ENCODE peak calls at places on chromosome 15, in seven cellular contexts. D is activated CD8-positive, alpha-beta memory T cell treated with anti-CD3 and anti-CD28 coated beads for 48 hours; F is SK-N-SH; T is adrenal gland; Q is tibial nerve; X is AG09319; P is A172. B is an unnamed sample.

GRCh38 chr15:42593143-42593542 is 17.7 kb downstream of the STARD9 start:
- DNase-seq in D (no peak), X (no peak), T (no peak), P (no peak), Q (peak), F (no peak), B (no peak)

GRCh38 chr15:76994971-76995945 is at the start of gene PSTPIP1:
- DNase-seq in Q (no peak), X (no peak), D (no peak), P (no peak), F (peak), T (no peak), B (no peak)

GRCh38 chr15:83064859-83065258 is 2.2 kb downstream of the BTBD1 start:
- DNase-seq in P (no peak), X (no peak), Q (no peak), D (no peak), F (no peak), T (no peak), B (no peak)

GRCh38 chr15:86855962-86856361 is 776.3 kb downstream of the AGBL1 start:
- DNase-seq in D (no peak), P (no peak), T (no peak), X (no peak), F (peak), Q (no peak), B (no peak)

GRCh38 chr15:36798366-36798765 is 218.9 kb downstream of the CDIN1 start:
- DNase-seq in D (no peak), Q (no peak), X (no peak), T (no peak), F (no peak), P (peak), B (no peak)

GRCh38 chr15:58555168-58556027 is 123.6 kb downstream of the LIPC start:
- DNase-seq in P (no peak), Q (no peak), D (no peak), T (no peak), F (no peak), X (no peak), B (no peak)

GRCh38 chr15:72464251-72464650 is 9.9 kb upstream of the ARIH1 start:
- DNase-seq in Q (no peak), X (no peak), T (no peak), F (no peak), P (no peak), D (no peak), B (no peak)

GRCh38 chr15:93152264-93152884 is 63.4 kb upstream of the RGMA start:
- DNase-seq in D (no peak), F (no peak), P (no peak), T (no peak), Q (no peak), X (no peak), B (peak)

GRCh38 chr15:101052031-101052620 is 133.0 kb downstream of the LRRK1 start:
- DNase-seq in T (no peak), F (peak), Q (no peak), P (no peak), X (no peak), D (no peak), B (no peak)

GRCh38 chr15:29727871-29728270 is 94.4 kb downstream of the TJP1 start:
- DNase-seq in X (no peak), D (no peak), F (no peak), P (no peak), T (no peak), Q (no peak), B (no peak)

GRCh38 chr15:38685686-38686339 is 121.2 kb upstream of the RASGRP1 start:
- DNase-seq in P (no peak), X (no peak), T (no peak), F (no peak), D (no peak), Q (no peak), B (no peak)

GRCh38 chr15:85772668-85773067 is 22.1 kb downstream of the KLHL25 start:
- DNase-seq in F (no peak), Q (no peak), P (no peak), D (no peak), T (no peak), X (no peak), B (no peak)

GRCh38 chr15:84981711-84982300 is at the start of gene PDE8A:
- DNase-seq in D (peak), X (no peak), T (peak), F (peak), Q (no peak), P (no peak), B (peak)

GRCh38 chr15:92958105-92958504 is 58.0 kb downstream of the CHD2 start:
- DNase-seq in D (no peak), F (no peak), Q (no peak), P (no peak), T (no peak), X (no peak), B (no peak)

GRCh38 chr15:69523010-69524001 is 70.7 kb downstream of the RPLP1 start:
- DNase-seq in D (peak), T (peak), P (peak), X (peak), F (peak), Q (peak), B (peak)

GRCh38 chr15:48855501-48856440 is 22.2 kb upstream of the EID1 start:
- DNase-seq in Q (no peak), X (no peak), F (no peak), P (peak), D (no peak), T (peak), B (peak)

GRCh38 chr15:61275451-61275850 is 46.3 kb upstream of the RORA start:
- DNase-seq in Q (no peak), D (no peak), X (no peak), F (no peak), P (no peak), T (no peak), B (no peak)

GRCh38 chr15:100721758-100722550 is 119.6 kb downstream of the ASB7 start:
- DNase-seq in D (no peak), P (peak), Q (peak), T (peak), X (peak), F (no peak), B (peak)

GRCh38 chr15:26070095-26070532 is 207.0 kb upstream of the ATP10A start:
- DNase-seq in T (no peak), F (no peak), P (no peak), X (no peak), D (no peak), Q (no peak), B (no peak)

GRCh38 chr15:63218114-63218808 is 28.9 kb downstream of the RAB8B start:
- DNase-seq in Q (no peak), P (peak), F (no peak), T (no peak), D (no peak), X (peak), B (no peak)

GRCh38 chr15:67091966-67092677 is 26.7 kb downstream of the SMAD3 start:
- DNase-seq in D (no peak), Q (no peak), X (no peak), P (no peak), F (no peak), T (no peak), B (no peak)

GRCh38 chr15:96073908-96074307 is 256.6 kb upstream of the NR2F2 start:
- DNase-seq in F (no peak), P (no peak), D (no peak), T (no peak), Q (no peak), X (no peak), B (no peak)

GRCh38 chr15:56160966-56161365 is 82.7 kb downstream of the RFX7 start:
- DNase-seq in F (no peak), P (no peak), X (no peak), Q (no peak), T (no peak), D (no peak), B (no peak)

GRCh38 chr15:60557157-60557556 is 78.2 kb upstream of the ICE2 start:
- DNase-seq in Q (no peak), F (no peak), P (no peak), T (no peak), X (no peak), D (no peak), B (no peak)

GRCh38 chr15:75823860-75824613 is 19.2 kb upstream of the UBE2Q2 start:
- DNase-seq in Q (no peak), D (no peak), P (no peak), T (no peak), F (no peak), X (no peak), B (no peak)

GRCh38 chr15:75454471-75455418 is 3.3 kb upstream of the SIN3A start:
- DNase-seq in P (no peak), Q (peak), X (no peak), F (peak), T (no peak), D (peak), B (peak)

GRCh38 chr15:43390723-43391122 is 19.8 kb downstream of the TUBGCP4 start:
- DNase-seq in D (no peak), X (no peak), F (no peak), Q (no peak), T (no peak), P (peak), B (no peak)

GRCh38 chr15:68511073-68511991 is 67.5 kb upstream of the CORO2B start:
- DNase-seq in Q (no peak), D (no peak), T (no peak), X (no peak), F (no peak), P (peak), B (no peak)

GRCh38 chr15:99305761-99306505 is 54.7 kb downstream of the LRRC28 start:
- DNase-seq in T (no peak), F (no peak), Q (peak), D (no peak), P (peak), X (peak), B (peak)

GRCh38 chr15:89775815-89776214 is 317 bp upstream of the MESP2 start:
- DNase-seq in P (no peak), X (no peak), Q (no peak), T (no peak), F (no peak), D (no peak), B (no peak)

GRCh38 chr15:69551391-69552056 is 98.9 kb downstream of the RPLP1 start:
- DNase-seq in T (no peak), D (no peak), F (no peak), P (no peak), X (no peak), Q (no peak), B (no peak)

GRCh38 chr15:33913459-33913858 is 54.8 kb upstream of the CHRM5 start:
- DNase-seq in P (no peak), T (no peak), D (no peak), X (no peak), F (no peak), Q (no peak), B (no peak)

GRCh38 chr15:42456539-42456938 is 34.4 kb downstream of the ZNF106 start:
- DNase-seq in Q (no peak), P (no peak), T (no peak), X (no peak), F (no peak), D (no peak), B (no peak)

GRCh38 chr15:31397851-31398661 is 71.4 kb downstream of the KLF13 start:
- DNase-seq in P (no peak), X (no peak), Q (no peak), D (no peak), T (no peak), F (peak), B (no peak)

GRCh38 chr15:44501768-44502366 is 35.1 kb upstream of the EIF3J start:
- DNase-seq in T (no peak), D (no peak), Q (no peak), F (peak), X (peak), P (peak), B (no peak)